ENCODE peak calls at places on chromosomes 13 and 19, in six cellular contexts. Q is H1, N is K562, F is HepG2, C is GM12878, M is HL-60. P is an unnamed sample.

GRCh38 chr19:34182125-34182524 is 9.8 kb downstream of the LSM14A start:
- DNase-seq in M (no peak), C (no peak), F (no peak), Q (no peak), N (no peak), P (no peak)

GRCh38 chr19:35265126-35265995 is 3.4 kb upstream of the USF2 start:
- DNase-seq in M (no peak), N (no peak), C (no peak), F (no peak), Q (no peak), P (no peak)

GRCh38 chr19:58330458-58330857 is 3.7 kb downstream of the ZSCAN22 start:
- DNase-seq in Q (no peak), M (no peak), F (no peak), N (peak; percentile 48), C (no peak), P (no peak)

GRCh38 chr13:60755380-60756163 is 358.6 kb downstream of the TDRD3 start:
- DNase-seq in M (no peak), N (no peak), F (no peak), C (no peak), Q (no peak), P (no peak)

GRCh38 chr19:54229146-54229545 is 6.3 kb upstream of the LILRB3 start:
- DNase-seq in N (no peak), Q (no peak), F (no peak), M (no peak), C (no peak), P (no peak)

GRCh38 chr13:90933097-90933826 is 414.2 kb upstream of the MIR17HG start:
- DNase-seq in C (no peak), F (no peak), N (no peak), Q (no peak), M (no peak), P (no peak)

GRCh38 chr19:28847468-28847867 is 365.5 kb downstream of the UQCRFS1 start:
- DNase-seq in N (no peak), F (no peak), C (no peak), Q (no peak), M (no peak), P (no peak)

GRCh38 chr19:48965806-48966540 is 864 bp downstream of the FTL start:
- DNase-seq in F (peak; percentile 58), M (peak; percentile 92), Q (peak; percentile 89), N (peak; percentile 52), C (peak; percentile 72), P (peak; percentile 82)

GRCh38 chr19:15101479-15102082 is 5.6 kb upstream of the SYDE1 start:
- DNase-seq in Q (peak; percentile 87), M (peak; percentile 49), C (no peak), F (peak; percentile 52), N (peak; percentile 61), P (peak; percentile 54)

GRCh38 chr19:55258476-55258827 is 365 bp downstream of the PPP6R1 start:
- DNase-seq in F (no peak), M (no peak), Q (no peak), C (no peak), N (peak; percentile 83), P (peak; percentile 87)

GRCh38 chr13:100300708-100301107 is 211.8 kb downstream of the PCCA start:
- DNase-seq in Q (no peak), N (no peak), F (no peak), M (no peak), C (no peak), P (no peak)

GRCh38 chr13:48976677-48977625 is 1.2 kb downstream of the FNDC3A start:
- DNase-seq in F (peak; percentile 73), C (no peak), M (peak; percentile 34), Q (no peak), N (no peak), P (no peak)

GRCh38 chr13:73914119-73914518 is 220.1 kb downstream of the KLF12 start:
- DNase-seq in Q (no peak), M (no peak), C (no peak), N (no peak), F (no peak), P (no peak)

GRCh38 chr19:38538793-38539528 is 78.8 kb downstream of the MAP4K1 start:
- DNase-seq in M (no peak), Q (no peak), N (no peak), C (no peak), F (no peak), P (no peak)

GRCh38 chr13:50672025-50672424 is 171.5 kb downstream of the DLEU7 start:
- DNase-seq in M (peak; percentile 16), N (no peak), Q (no peak), F (peak; percentile 86), C (no peak), P (no peak)

GRCh38 chr19:41000310-41000737 is 9.2 kb downstream of the CYP2B6 start:
- DNase-seq in C (no peak), Q (no peak), M (no peak), N (no peak), F (peak; percentile 55), P (no peak)

GRCh38 chr13:21686761-21687391 is 16.0 kb downstream of the FGF9 start:
- DNase-seq in M (no peak), N (no peak), Q (no peak), F (no peak), C (peak; percentile 21), P (no peak)

GRCh38 chr13:111153977-111154332 is 38.8 kb downstream of the ARHGEF7 start:
- DNase-seq in C (no peak), F (peak; percentile 38), Q (no peak), M (peak; percentile 45), N (peak; percentile 60), P (no peak)

GRCh38 chr13:71144883-71145282 is 722.1 kb downstream of the DACH1 start:
- DNase-seq in C (no peak), M (no peak), N (no peak), F (no peak), Q (no peak), P (no peak)

GRCh38 chr19:3047307-3048189 is 14.7 kb downstream of the TLE5 start:
- DNase-seq in F (peak; percentile 79), N (peak; percentile 78), C (no peak), Q (peak; percentile 79), M (no peak), P (peak; percentile 67)

GRCh38 chr19:10812902-10813404 is 23.1 kb downstream of the TMED1 start:
- DNase-seq in Q (no peak), F (no peak), M (peak; percentile 85), C (no peak), N (peak; percentile 75), P (no peak)

GRCh38 chr19:38037151-38037611 is 130.2 kb downstream of the SIPA1L3 start:
- DNase-seq in F (no peak), M (no peak), C (no peak), N (no peak), Q (no peak), P (no peak)

GRCh38 chr13:39836038-39836437 is 180.6 kb downstream of the COG6 start:
- DNase-seq in F (no peak), Q (no peak), M (no peak), N (no peak), C (no peak), P (no peak)

GRCh38 chr13:22369840-22370239 is 699.0 kb downstream of the FGF9 start:
- DNase-seq in F (no peak), M (no peak), Q (no peak), N (no peak), C (no peak), P (no peak)

GRCh38 chr13:73913043-73913740 is 221.0 kb downstream of the KLF12 start:
- DNase-seq in F (no peak), N (no peak), Q (no peak), M (no peak), C (no peak), P (no peak)

GRCh38 chr19:33427801-33428626 is 54.5 kb downstream of the CEBPG start:
- DNase-seq in M (no peak), Q (no peak), F (no peak), C (no peak), N (no peak), P (no peak)

GRCh38 chr13:96993660-96994029 is 631 bp downstream of the OXGR1 start:
- DNase-seq in M (no peak), Q (no peak), F (no peak), N (no peak), C (no peak), P (peak; percentile 22)

GRCh38 chr19:56764296-56764695 is 76.2 kb downstream of the PEG3 start:
- DNase-seq in C (no peak), N (no peak), Q (no peak), M (no peak), F (peak; percentile 13), P (no peak)
- TF ChIP-seq GABPA in C (no peak), N (no peak), Q (no peak), M (no peak), F (no peak), P (no peak)

DNA sequence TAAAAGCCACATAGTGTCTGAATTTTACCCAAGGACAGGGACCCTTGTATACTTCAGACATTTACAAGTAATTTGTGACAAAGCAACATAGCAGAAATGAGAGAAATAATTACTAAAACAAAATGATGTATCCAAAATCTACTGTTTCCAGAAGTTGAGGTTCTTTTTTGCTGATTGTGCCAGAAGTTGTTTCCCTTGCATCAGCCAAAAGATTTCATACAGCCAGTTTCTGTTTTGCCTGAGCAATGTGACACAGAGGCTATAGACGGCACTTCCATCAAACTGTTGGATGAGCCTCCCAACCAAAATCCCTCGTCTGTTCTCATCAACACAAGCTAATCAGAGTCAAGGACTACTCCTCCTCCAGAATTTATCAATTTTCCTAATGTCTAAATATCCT is 913.2 kb upstream of the GPC6 start:
- DNase-seq in F (no peak), M (no peak), Q (no peak), C (no peak), N (no peak), P (no peak)
- TF ChIP-seq GABPA in F (no peak), M (no peak), Q (no peak), C (no peak), N (no peak), P (no peak)

DNA sequence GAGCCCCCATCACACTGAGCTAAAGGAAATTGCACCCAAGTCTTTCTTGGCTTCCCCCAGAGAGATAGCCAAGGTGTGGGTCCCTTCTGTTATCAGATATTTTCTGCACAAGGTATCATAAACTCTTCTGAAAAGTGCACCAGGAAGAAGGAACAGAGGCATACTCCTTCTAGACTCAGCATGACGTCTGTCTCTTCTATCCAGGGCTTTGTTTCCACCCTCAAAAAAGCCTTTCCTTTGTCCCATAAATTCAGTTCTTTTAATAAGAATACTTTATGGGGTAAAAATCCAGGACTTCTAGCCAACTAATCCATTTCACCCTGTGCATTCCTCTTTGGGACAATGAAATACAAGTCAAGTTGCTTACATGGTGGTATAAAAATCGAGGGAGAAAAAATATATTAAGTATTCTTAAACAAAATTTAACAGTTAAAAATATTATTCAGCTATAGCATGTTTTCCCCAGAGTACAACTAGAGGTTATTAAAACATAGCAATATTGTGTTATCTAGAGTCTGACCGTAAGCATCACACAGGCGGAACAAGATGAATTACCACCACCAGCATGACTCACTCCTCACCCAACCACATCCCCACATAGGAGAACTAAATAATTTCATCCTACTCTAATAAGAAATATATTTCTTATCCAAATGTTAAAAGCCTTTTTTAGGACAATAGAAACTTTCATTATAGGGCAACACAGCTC is 79.9 kb upstream of the GPC6 start:
- DNase-seq in Q (no peak), F (no peak), C (no peak), N (no peak), M (peak; percentile 38), P (no peak)
- TF ChIP-seq GABPA in Q (no peak), F (no peak), C (no peak), N (no peak), M (no peak), P (no peak)

DNA sequence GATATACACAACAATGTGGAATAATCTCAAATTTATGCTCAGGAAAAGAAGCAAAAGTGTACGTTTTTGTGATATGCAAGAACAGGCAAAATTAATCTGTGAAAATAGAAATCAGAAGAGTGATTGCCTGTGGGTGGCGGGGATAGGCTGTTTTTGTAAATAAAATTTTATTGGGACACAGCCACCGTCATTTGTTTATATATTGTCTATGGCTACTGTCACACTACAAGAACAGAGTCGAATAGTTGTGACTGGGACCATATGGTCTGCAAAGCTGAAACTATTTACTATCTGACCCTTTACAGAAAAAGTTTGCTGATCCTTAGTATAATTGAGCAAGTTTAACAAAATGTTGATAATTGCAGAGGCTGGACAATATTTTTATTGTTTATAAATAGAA is 269.5 kb upstream of the HTR2A start:
- DNase-seq in Q (no peak), N (no peak), M (no peak), C (no peak), F (no peak), P (no peak)
- TF ChIP-seq GABPA in Q (no peak), N (no peak), M (no peak), C (no peak), F (no peak), P (no peak)

P was measured in SK-N-SH.